ENCODE peak calls at places on chromosome 2, in ten cellular contexts. C, I, V, P, Y, K, R, E, S and D are unnamed samples.
A peak's percentile ranks its signal among the peaks of the same experiment; 100 is the strongest.

GRCh38 chr2:19068206-19068605 is 290.2 kb downstream of the OSR1 start:
- DNase-seq in C (no peak), K (no peak), P (no peak), Y (no peak), S (no peak), E (no peak), V (no peak), R (no peak), I (no peak), D (no peak)

GRCh38 chr2:19851116-19851515 is 50.7 kb downstream of the TTC32 start:
- DNase-seq in I (no peak), P (peak; percentile 63), E (no peak), C (no peak), V (no peak), S (no peak), Y (no peak), K (no peak), R (no peak), D (no peak)

GRCh38 chr2:134173338-134174016 is 80.4 kb upstream of the MGAT5 start:
- DNase-seq in I (no peak), V (no peak), R (no peak), C (peak; percentile 74), P (no peak), K (peak; percentile 49), S (peak; percentile 91), Y (no peak), E (no peak), D (no peak)

GRCh38 chr2:111120253-111121027 is at the start of gene BCL2L11:
- DNase-seq in R (peak; percentile 83), E (peak; percentile 92), V (peak; percentile 92), C (peak; percentile 97), P (peak; percentile 97), S (peak; percentile 86), I (peak; percentile 96), Y (peak; percentile 98), K (peak; percentile 95), D (peak; percentile 96)

GRCh38 chr2:193199322-193199721 is 1004.6 kb upstream of the TMEFF2 start:
- DNase-seq in C (no peak), V (no peak), R (no peak), E (no peak), P (no peak), Y (no peak), I (no peak), S (no peak), K (no peak), D (no peak)

GRCh38 chr2:78967294-78967693 is 58.2 kb upstream of the REG3G start:
- DNase-seq in I (peak; percentile 24), Y (no peak), C (no peak), E (no peak), V (no peak), K (no peak), P (no peak), S (no peak), R (no peak), D (no peak)

GRCh38 chr2:43161650-43162542 is 64.5 kb downstream of the ZFP36L2 start:
- DNase-seq in S (no peak), Y (no peak), R (no peak), K (no peak), P (no peak), I (no peak), V (no peak), E (no peak), C (no peak), D (peak; percentile 74)

GRCh38 chr2:144660518-144661316 is 140.8 kb upstream of the ZEB2 start:
- DNase-seq in E (no peak), C (no peak), K (no peak), Y (peak; percentile 24), P (no peak), I (no peak), R (peak; percentile 54), V (no peak), S (no peak), D (no peak)

GRCh38 chr2:172128484-172128883 is 25.8 kb upstream of the DLX2 start:
- DNase-seq in C (no peak), P (no peak), Y (no peak), I (no peak), R (no peak), K (no peak), E (no peak), V (no peak), S (no peak), D (no peak)

GRCh38 chr2:62287335-62287734 is 91.4 kb downstream of the B3GNT2 start:
- DNase-seq in Y (no peak), R (no peak), I (no peak), S (no peak), P (no peak), E (no peak), C (no peak), K (no peak), V (no peak), D (no peak)

GRCh38 chr2:101197215-101197745 is 46.1 kb upstream of the TBC1D8 start:
- DNase-seq in E (no peak), I (no peak), Y (no peak), K (no peak), P (no peak), V (no peak), S (no peak), C (no peak), R (no peak), D (no peak)

GRCh38 chr2:149427371-149427770 is 97.0 kb downstream of the LYPD6 start:
- DNase-seq in I (no peak), C (no peak), E (no peak), Y (peak; percentile 59), S (no peak), R (no peak), P (no peak), V (no peak), K (peak; percentile 4), D (no peak)

GRCh38 chr2:20215183-20216040 is 9.5 kb downstream of the SDC1 start:
- DNase-seq in C (no peak), P (no peak), R (no peak), S (no peak), Y (no peak), E (no peak), I (no peak), K (no peak), V (no peak), D (no peak)

GRCh38 chr2:176999331-176999730 is 213.3 kb upstream of the HNRNPA3 start:
- DNase-seq in K (no peak), C (no peak), S (no peak), R (peak; percentile 21), V (no peak), P (no peak), Y (peak; percentile 8), E (peak; percentile 37), I (peak; percentile 16), D (no peak)

GRCh38 chr2:62270728-62271127 is 74.8 kb downstream of the B3GNT2 start:
- DNase-seq in R (peak; percentile 52), V (no peak), I (peak; percentile 17), K (peak; percentile 58), E (peak; percentile 64), S (peak; percentile 55), P (no peak), C (peak; percentile 81), Y (peak; percentile 65), D (no peak)

GRCh38 chr2:190827720-190828119 is 52.9 kb upstream of the GLS start:
- DNase-seq in K (no peak), R (no peak), V (no peak), E (no peak), I (no peak), S (no peak), P (no peak), Y (no peak), C (no peak), D (no peak)